ENCODE peak calls at places on chromosomes 7 and 10, in ten cellular contexts. One of them, this sample, is unnamed.

GRCh38 chr10:88070080-88070880 is 206.9 kb downstream of the PTEN start:
- DNase-seq in astrocyte of the spinal cord: peak
- DNase-seq in nephron progenitor cell: no peak
- DNase-seq in thoracic aorta: no peak
- DNase-seq in neural progenitor cell: no peak
- DNase-seq in spleen: no peak
- DNase-seq in foreskin keratinocyte: no peak
- DNase-seq in GM12865: peak
- DNase-seq in OCI-LY7: peak
- DNase-seq in mesothelial cell of epicardium: no peak
- DNase-seq in this sample: no peak

GRCh38 chr10:45239642-45240041 is 75.8 kb downstream of the OR13A1 start:
- DNase-seq in mesothelial cell of epicardium: no peak
- DNase-seq in GM12865: no peak
- DNase-seq in nephron progenitor cell: no peak
- DNase-seq in astrocyte of the spinal cord: peak
- DNase-seq in foreskin keratinocyte: no peak
- DNase-seq in neural progenitor cell: no peak
- DNase-seq in spleen: no peak
- DNase-seq in thoracic aorta: no peak
- DNase-seq in OCI-LY7: no peak
- DNase-seq in this sample: no peak

GRCh38 chr7:143384741-143385631 is 3.8 kb downstream of the ZYX start:
- DNase-seq in GM12865: no peak
- DNase-seq in mesothelial cell of epicardium: no peak
- DNase-seq in OCI-LY7: no peak
- DNase-seq in nephron progenitor cell: no peak
- DNase-seq in thoracic aorta: no peak
- DNase-seq in neural progenitor cell: no peak
- DNase-seq in foreskin keratinocyte: no peak
- DNase-seq in spleen: no peak
- DNase-seq in astrocyte of the spinal cord: no peak
- DNase-seq in this sample: no peak

GRCh38 chr10:88457680-88458079 is 125.4 kb downstream of the RNLS start:
- DNase-seq in spleen: no peak
- DNase-seq in OCI-LY7: peak
- DNase-seq in nephron progenitor cell: no peak
- DNase-seq in foreskin keratinocyte: no peak
- DNase-seq in mesothelial cell of epicardium: no peak
- DNase-seq in thoracic aorta: no peak
- DNase-seq in neural progenitor cell: no peak
- DNase-seq in astrocyte of the spinal cord: no peak
- DNase-seq in GM12865: peak
- DNase-seq in this sample: no peak

GRCh38 chr10:14451341-14451740 is 120.6 kb upstream of the FRMD4A start:
- DNase-seq in neural progenitor cell: no peak
- DNase-seq in OCI-LY7: no peak
- DNase-seq in mesothelial cell of epicardium: no peak
- DNase-seq in foreskin keratinocyte: no peak
- DNase-seq in nephron progenitor cell: no peak
- DNase-seq in spleen: no peak
- DNase-seq in GM12865: no peak
- DNase-seq in astrocyte of the spinal cord: no peak
- DNase-seq in thoracic aorta: no peak
- DNase-seq in this sample: no peak

GRCh38 chr10:45282061-45282460 is 33.3 kb downstream of the OR13A1 start:
- DNase-seq in thoracic aorta: no peak
- DNase-seq in nephron progenitor cell: no peak
- DNase-seq in GM12865: no peak
- DNase-seq in astrocyte of the spinal cord: no peak
- DNase-seq in spleen: no peak
- DNase-seq in mesothelial cell of epicardium: no peak
- DNase-seq in OCI-LY7: peak
- DNase-seq in foreskin keratinocyte: no peak
- DNase-seq in neural progenitor cell: no peak
- DNase-seq in this sample: no peak

GRCh38 chr7:79820387-79820786 is 314.2 kb upstream of the GNAI1 start:
- DNase-seq in OCI-LY7: no peak
- DNase-seq in mesothelial cell of epicardium: peak
- DNase-seq in neural progenitor cell: peak
- DNase-seq in astrocyte of the spinal cord: peak
- DNase-seq in nephron progenitor cell: peak
- DNase-seq in spleen: no peak
- DNase-seq in foreskin keratinocyte: no peak
- DNase-seq in GM12865: no peak
- DNase-seq in thoracic aorta: no peak
- DNase-seq in this sample: no peak

GRCh38 chr7:15457959-15458955 is 103.6 kb downstream of the AGMO start:
- DNase-seq in nephron progenitor cell: no peak
- DNase-seq in spleen: no peak
- DNase-seq in astrocyte of the spinal cord: no peak
- DNase-seq in neural progenitor cell: no peak
- DNase-seq in mesothelial cell of epicardium: no peak
- DNase-seq in foreskin keratinocyte: no peak
- DNase-seq in GM12865: no peak
- DNase-seq in thoracic aorta: no peak
- DNase-seq in OCI-LY7: no peak
- DNase-seq in this sample: no peak

GRCh38 chr7:81186691-81187090 is 267.8 kb upstream of the SEMA3C start:
- DNase-seq in foreskin keratinocyte: no peak
- DNase-seq in nephron progenitor cell: no peak
- DNase-seq in GM12865: no peak
- DNase-seq in thoracic aorta: no peak
- DNase-seq in astrocyte of the spinal cord: no peak
- DNase-seq in mesothelial cell of epicardium: no peak
- DNase-seq in spleen: no peak
- DNase-seq in OCI-LY7: no peak
- DNase-seq in neural progenitor cell: no peak
- DNase-seq in this sample: no peak

GRCh38 chr7:131276736-131277135 is 50.9 kb upstream of the MKLN1 start:
- DNase-seq in GM12865: no peak
- DNase-seq in neural progenitor cell: no peak
- DNase-seq in nephron progenitor cell: no peak
- DNase-seq in spleen: no peak
- DNase-seq in astrocyte of the spinal cord: no peak
- DNase-seq in OCI-LY7: no peak
- DNase-seq in mesothelial cell of epicardium: no peak
- DNase-seq in foreskin keratinocyte: no peak
- DNase-seq in thoracic aorta: no peak
- DNase-seq in this sample: no peak

GRCh38 chr7:43362652-43363428 is 220.1 kb upstream of the STK17A start:
- DNase-seq in mesothelial cell of epicardium: peak
- DNase-seq in GM12865: peak
- DNase-seq in foreskin keratinocyte: peak
- DNase-seq in nephron progenitor cell: no peak
- DNase-seq in OCI-LY7: peak
- DNase-seq in spleen: no peak
- DNase-seq in astrocyte of the spinal cord: peak
- DNase-seq in neural progenitor cell: no peak
- DNase-seq in thoracic aorta: no peak
- DNase-seq in this sample: no peak

GRCh38 chr10:115937756-115938032 is 335.3 kb downstream of the GFRA1 start:
- DNase-seq in OCI-LY7: no peak
- DNase-seq in GM12865: no peak
- DNase-seq in thoracic aorta: no peak
- DNase-seq in nephron progenitor cell: no peak
- DNase-seq in neural progenitor cell: no peak
- DNase-seq in mesothelial cell of epicardium: no peak
- DNase-seq in foreskin keratinocyte: no peak
- DNase-seq in spleen: no peak
- DNase-seq in astrocyte of the spinal cord: no peak
- DNase-seq in this sample: no peak

GRCh38 chr10:76543655-76544054 is 1094.0 kb downstream of the KCNMA1 start:
- DNase-seq in thoracic aorta: no peak
- DNase-seq in astrocyte of the spinal cord: peak
- DNase-seq in OCI-LY7: no peak
- DNase-seq in spleen: no peak
- DNase-seq in mesothelial cell of epicardium: no peak
- DNase-seq in GM12865: no peak
- DNase-seq in neural progenitor cell: no peak
- DNase-seq in nephron progenitor cell: no peak
- DNase-seq in foreskin keratinocyte: no peak
- DNase-seq in this sample: no peak

GRCh38 chr7:98240961-98241673 is 10.9 kb downstream of the TECPR1 start:
- DNase-seq in spleen: no peak
- DNase-seq in thoracic aorta: no peak
- DNase-seq in nephron progenitor cell: peak
- DNase-seq in GM12865: peak
- DNase-seq in neural progenitor cell: peak
- DNase-seq in mesothelial cell of epicardium: no peak
- DNase-seq in astrocyte of the spinal cord: peak
- DNase-seq in OCI-LY7: peak
- DNase-seq in foreskin keratinocyte: no peak
- DNase-seq in this sample: peak

GRCh38 chr10:10847313-10847712 is 170.4 kb upstream of the CELF2 start:
- DNase-seq in OCI-LY7: no peak
- DNase-seq in foreskin keratinocyte: no peak
- DNase-seq in mesothelial cell of epicardium: no peak
- DNase-seq in spleen: no peak
- DNase-seq in astrocyte of the spinal cord: no peak
- DNase-seq in nephron progenitor cell: no peak
- DNase-seq in thoracic aorta: no peak
- DNase-seq in neural progenitor cell: no peak
- DNase-seq in GM12865: no peak
- DNase-seq in this sample: no peak

GRCh38 chr7:41763626-41764025 is 60.7 kb upstream of the INHBA start:
- DNase-seq in foreskin keratinocyte: no peak
- DNase-seq in mesothelial cell of epicardium: no peak
- DNase-seq in OCI-LY7: no peak
- DNase-seq in neural progenitor cell: no peak
- DNase-seq in GM12865: no peak
- DNase-seq in thoracic aorta: no peak
- DNase-seq in spleen: no peak
- DNase-seq in nephron progenitor cell: no peak
- DNase-seq in astrocyte of the spinal cord: no peak
- DNase-seq in this sample: no peak

GRCh38 chr7:65216469-65216868 is 157.2 kb upstream of the ZNF92 start:
- DNase-seq in GM12865: peak
- DNase-seq in OCI-LY7: peak
- DNase-seq in nephron progenitor cell: peak
- DNase-seq in mesothelial cell of epicardium: peak
- DNase-seq in neural progenitor cell: peak
- DNase-seq in foreskin keratinocyte: peak
- DNase-seq in spleen: peak
- DNase-seq in thoracic aorta: no peak
- DNase-seq in astrocyte of the spinal cord: peak
- DNase-seq in this sample: peak

GRCh38 chr7:39624935-39625694 is 1.7 kb downstream of the RALA start:
- DNase-seq in GM12865: no peak
- DNase-seq in neural progenitor cell: no peak
- DNase-seq in OCI-LY7: no peak
- DNase-seq in astrocyte of the spinal cord: no peak
- DNase-seq in foreskin keratinocyte: no peak
- DNase-seq in mesothelial cell of epicardium: no peak
- DNase-seq in nephron progenitor cell: no peak
- DNase-seq in thoracic aorta: no peak
- DNase-seq in spleen: no peak
- DNase-seq in this sample: no peak

DNA sequence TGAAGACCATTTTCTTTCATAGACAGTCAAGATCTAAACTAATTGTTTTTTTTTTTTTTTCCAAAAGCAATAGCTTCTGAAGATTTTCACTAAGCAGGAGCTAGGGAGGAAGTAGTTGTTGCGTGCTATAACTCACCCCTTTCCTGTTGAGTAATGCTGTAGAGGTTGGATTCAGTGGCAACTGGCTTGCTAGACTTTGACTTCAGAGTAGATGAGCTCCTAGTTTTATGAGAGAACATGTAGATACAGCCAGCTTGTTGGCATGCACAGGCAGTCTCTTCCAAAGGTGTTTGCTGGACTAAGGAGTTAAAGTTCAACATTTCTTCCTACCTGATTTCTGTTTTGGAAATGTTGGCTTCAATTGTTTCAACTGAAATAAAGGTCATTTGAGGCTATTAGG is 66.2 kb upstream of the MXI1 start:
- DNase-seq in neural progenitor cell: no peak
- DNase-seq in spleen: no peak
- DNase-seq in thoracic aorta: no peak
- DNase-seq in nephron progenitor cell: no peak
- DNase-seq in OCI-LY7: no peak
- DNase-seq in astrocyte of the spinal cord: peak
- DNase-seq in GM12865: no peak
- DNase-seq in foreskin keratinocyte: peak
- DNase-seq in mesothelial cell of epicardium: no peak
- DNase-seq in this sample: no peak
- TF ChIP-seq CTCF in neural progenitor cell: no peak
- TF ChIP-seq CTCF in spleen: no peak
- TF ChIP-seq CTCF in thoracic aorta: no peak
- TF ChIP-seq CTCF in nephron progenitor cell: no peak
- TF ChIP-seq CTCF in OCI-LY7: no peak
- TF ChIP-seq CTCF in astrocyte of the spinal cord: no peak
- TF ChIP-seq CTCF in GM12865: no peak
- TF ChIP-seq CTCF in foreskin keratinocyte: no peak
- TF ChIP-seq CTCF in mesothelial cell of epicardium: no peak
- TF ChIP-seq CTCF in this sample: no peak

GRCh38 chr10:102540023-102540422 is 36.3 kb downstream of the SUFU start:
- DNase-seq in mesothelial cell of epicardium: no peak
- DNase-seq in OCI-LY7: peak
- DNase-seq in thoracic aorta: no peak
- DNase-seq in neural progenitor cell: no peak
- DNase-seq in astrocyte of the spinal cord: peak
- DNase-seq in foreskin keratinocyte: no peak
- DNase-seq in spleen: no peak
- DNase-seq in nephron progenitor cell: no peak
- DNase-seq in GM12865: peak
- DNase-seq in this sample: no peak
- TF ChIP-seq CTCF in mesothelial cell of epicardium: peak
- TF ChIP-seq CTCF in OCI-LY7: peak
- TF ChIP-seq CTCF in thoracic aorta: peak
- TF ChIP-seq CTCF in neural progenitor cell: peak
- TF ChIP-seq CTCF in astrocyte of the spinal cord: peak
- TF ChIP-seq CTCF in foreskin keratinocyte: peak
- TF ChIP-seq CTCF in spleen: no peak
- TF ChIP-seq CTCF in nephron progenitor cell: peak
- TF ChIP-seq CTCF in GM12865: peak
- TF ChIP-seq CTCF in this sample: peak

DNA sequence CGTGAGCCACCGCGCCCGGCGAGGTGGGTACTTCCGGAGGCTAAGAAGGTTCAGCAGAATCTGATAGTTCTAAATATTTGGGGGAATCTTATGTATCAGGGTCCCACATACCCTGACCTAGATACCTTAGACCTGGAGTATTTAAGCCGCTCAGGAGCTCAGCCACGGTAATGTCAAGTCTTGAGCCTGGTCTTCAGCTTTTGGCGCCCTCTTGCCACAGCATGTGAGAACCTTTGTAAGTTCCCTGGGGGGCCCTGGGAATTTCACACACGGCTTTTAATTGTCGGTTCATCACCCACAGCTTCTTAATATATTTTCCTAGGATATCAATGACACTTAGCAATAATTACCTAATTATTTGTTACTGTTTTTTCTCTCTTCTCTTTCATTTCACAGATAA is 324.3 kb upstream of the GALNT17 start:
- DNase-seq in GM12865: peak
- DNase-seq in astrocyte of the spinal cord: no peak
- DNase-seq in mesothelial cell of epicardium: no peak
- DNase-seq in spleen: no peak
- DNase-seq in thoracic aorta: no peak
- DNase-seq in OCI-LY7: peak
- DNase-seq in neural progenitor cell: no peak
- DNase-seq in nephron progenitor cell: no peak
- DNase-seq in foreskin keratinocyte: no peak
- DNase-seq in this sample: no peak
- TF ChIP-seq CTCF in GM12865: no peak
- TF ChIP-seq CTCF in astrocyte of the spinal cord: no peak
- TF ChIP-seq CTCF in mesothelial cell of epicardium: no peak
- TF ChIP-seq CTCF in spleen: no peak
- TF ChIP-seq CTCF in thoracic aorta: no peak
- TF ChIP-seq CTCF in OCI-LY7: peak
- TF ChIP-seq CTCF in neural progenitor cell: no peak
- TF ChIP-seq CTCF in nephron progenitor cell: no peak
- TF ChIP-seq CTCF in foreskin keratinocyte: no peak
- TF ChIP-seq CTCF in this sample: no peak

GRCh38 chr7:120941064-120941463 is 9.5 kb upstream of the ING3 start:
- DNase-seq in neural progenitor cell: no peak
- DNase-seq in GM12865: no peak
- DNase-seq in thoracic aorta: no peak
- DNase-seq in astrocyte of the spinal cord: no peak
- DNase-seq in OCI-LY7: peak
- DNase-seq in nephron progenitor cell: no peak
- DNase-seq in spleen: no peak
- DNase-seq in foreskin keratinocyte: no peak
- DNase-seq in mesothelial cell of epicardium: no peak
- DNase-seq in this sample: no peak
- TF ChIP-seq CTCF in neural progenitor cell: peak
- TF ChIP-seq CTCF in GM12865: no peak
- TF ChIP-seq CTCF in thoracic aorta: peak
- TF ChIP-seq CTCF in astrocyte of the spinal cord: peak
- TF ChIP-seq CTCF in OCI-LY7: peak
- TF ChIP-seq CTCF in nephron progenitor cell: no peak
- TF ChIP-seq CTCF in spleen: no peak
- TF ChIP-seq CTCF in foreskin keratinocyte: peak
- TF ChIP-seq CTCF in mesothelial cell of epicardium: no peak
- TF ChIP-seq CTCF in this sample: no peak